ENCODE peak calls at places on chromosomes 16 and 17, in nine cellular contexts. S is adipocyte; T is CD8-positive, alpha-beta T cell; F is GM23248; G is neural progenitor cell; Q is ovary; A is HCT116; I is H7; O is mammary epithelial cell. N is an unnamed sample.

GRCh38 chr16:48879173-48879926 is 269.4 kb upstream of the N4BP1 start:
- DNase-seq in S (no peak), T (no peak), F (no peak), G (no peak), Q (no peak), A (no peak), I (no peak), O (no peak), N (no peak)

GRCh38 chr16:50195276-50195675 is 42.2 kb downstream of the TENT4B start:
- DNase-seq in S (peak; percentile 49), T (no peak), F (peak; percentile 68), G (no peak), Q (no peak), A (no peak), I (no peak), O (peak; percentile 65), N (no peak)

GRCh38 chr17:2580156-2580555 is 13.3 kb upstream of the PAFAH1B1 start:
- DNase-seq in S (no peak), T (no peak), F (no peak), G (peak; percentile 54), Q (no peak), A (no peak), I (no peak), O (no peak), N (no peak)

GRCh38 chr16:2195316-2196161 is 866 bp downstream of the CASKIN1 start:
- DNase-seq in S (peak; percentile 5), T (no peak), F (no peak), G (peak; percentile 43), Q (no peak), A (no peak), I (peak; percentile 90), O (no peak), N (no peak)

GRCh38 chr17:15510361-15510760 is 42.9 kb upstream of the CDRT4 start:
- DNase-seq in S (peak; percentile 56), T (no peak), F (peak; percentile 88), G (no peak), Q (no peak), A (peak; percentile 19), I (no peak), O (peak; percentile 50), N (no peak)

GRCh38 chr16:31484491-31485171 is 1.7 kb downstream of the SLC5A2 start:
- DNase-seq in S (no peak), T (no peak), F (no peak), G (peak; percentile 27), Q (peak; percentile 50), A (no peak), I (peak; percentile 82), O (peak; percentile 36), N (peak; percentile 93)

GRCh38 chr17:61325382-61326073 is 74.1 kb upstream of the TBX2 start:
- DNase-seq in S (peak; percentile 17), T (no peak), F (peak; percentile 91), G (no peak), Q (no peak), A (no peak), I (no peak), O (no peak), N (no peak)

GRCh38 chr16:84360170-84360569 is 8.2 kb upstream of the ATP2C2 start:
- DNase-seq in S (no peak), T (no peak), F (no peak), G (no peak), Q (no peak), A (no peak), I (no peak), O (peak; percentile 68), N (no peak)

GRCh38 chr17:75922963-75923874 is 17.6 kb downstream of the FBF1 start:
- DNase-seq in S (no peak), T (no peak), F (no peak), G (no peak), Q (peak; percentile 68), A (no peak), I (peak; percentile 33), O (no peak), N (no peak)

GRCh38 chr16:24452724-24453123 is 86.6 kb upstream of the RBBP6 start:
- DNase-seq in S (no peak), T (no peak), F (no peak), G (no peak), Q (no peak), A (no peak), I (no peak), O (no peak), N (no peak)

GRCh38 chr17:65920996-65921395 is 270.9 kb downstream of the CEP112 start:
- DNase-seq in S (no peak), T (no peak), F (no peak), G (no peak), Q (no peak), A (no peak), I (no peak), O (no peak), N (no peak)

GRCh38 chr17:49776864-49777263 is 11.6 kb upstream of the KAT7 start:
- DNase-seq in S (no peak), T (no peak), F (no peak), G (no peak), Q (no peak), A (no peak), I (no peak), O (no peak), N (no peak)

GRCh38 chr16:35255816-35256215 is 1796.4 kb downstream of the TP53TG3F start:
- DNase-seq in S (no peak), T (no peak), F (no peak), G (no peak), Q (no peak), A (no peak), I (no peak), O (no peak), N (no peak)

GRCh38 chr17:65265276-65265675 is 128.1 kb downstream of the RGS9 start:
- DNase-seq in S (no peak), T (no peak), F (no peak), G (no peak), Q (no peak), A (no peak), I (no peak), O (no peak), N (no peak)

GRCh38 chr17:59769891-59770290 is 62.4 kb downstream of the VMP1 start:
- DNase-seq in S (no peak), T (no peak), F (peak; percentile 62), G (no peak), Q (no peak), A (no peak), I (no peak), O (peak; percentile 70), N (no peak)

DNA sequence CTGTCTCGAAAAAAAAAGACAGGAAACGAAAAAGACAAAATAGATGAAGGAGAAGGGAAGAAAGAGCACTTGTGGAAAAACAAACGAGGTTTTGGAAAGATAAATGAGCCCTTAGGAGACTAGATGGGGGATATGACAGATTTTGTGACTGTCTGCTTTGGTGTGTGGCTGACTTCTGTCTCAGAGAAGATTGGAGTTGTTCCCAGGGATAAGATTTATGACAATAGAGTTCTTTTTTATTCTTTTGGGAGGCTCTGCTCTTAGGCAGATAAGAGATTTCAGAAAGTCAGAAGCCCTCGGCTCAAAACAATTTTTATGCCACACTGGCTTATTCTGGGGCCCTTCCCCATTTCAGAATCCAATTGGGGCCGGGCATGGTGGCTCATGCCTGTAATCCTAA is 73.8 kb upstream of the ATF7IP2 start:
- DNase-seq in S (no peak), T (no peak), F (no peak), G (no peak), Q (no peak), A (no peak), I (no peak), O (no peak), N (no peak)
- H3K4me3 ChIP-seq in S (no peak overlapping the region), T (no peak overlapping the region), F (no peak overlapping the region), G (no peak overlapping the region), Q (no peak overlapping the region), A (no peak overlapping the region), I (no peak overlapping the region), O (no peak overlapping the region), N (no peak overlapping the region)

DNA sequence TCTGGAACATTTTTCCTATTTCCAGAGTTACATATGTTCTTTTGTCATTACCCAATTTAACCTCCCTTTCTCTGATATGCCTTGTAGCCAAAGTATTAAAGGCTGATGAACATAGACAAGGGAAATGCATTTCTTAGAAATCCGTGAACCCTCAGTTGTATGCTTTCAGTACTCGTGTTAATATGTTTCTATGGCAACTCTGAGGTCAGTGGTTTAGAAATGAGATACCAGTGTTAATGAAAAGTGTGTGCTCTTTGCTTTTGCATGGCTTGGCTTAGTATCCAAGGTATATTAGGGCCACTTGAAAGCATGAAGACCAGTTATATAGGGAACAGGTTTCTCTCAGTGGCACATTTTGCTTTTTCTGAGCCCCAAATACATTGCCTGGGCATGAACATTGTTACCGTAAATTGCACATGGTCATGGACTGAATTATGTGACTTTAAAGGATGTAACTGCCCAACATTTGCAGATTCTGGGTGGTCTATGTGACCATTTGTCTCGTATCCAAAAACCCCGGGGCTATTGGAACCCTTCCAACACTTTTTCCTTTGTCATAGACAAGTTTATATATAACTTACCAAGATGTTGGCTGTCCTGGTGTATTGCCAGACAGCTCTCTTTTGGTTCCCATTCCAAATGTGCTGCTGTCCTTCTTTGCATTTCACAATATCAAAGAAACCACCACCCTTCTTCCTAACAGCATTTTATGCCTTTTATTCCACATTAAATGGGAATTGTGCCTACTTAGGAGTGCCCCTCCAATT is 17.5 kb downstream of the ABHD15 start:
- DNase-seq in S (peak; percentile 64), T (no peak), F (no peak), G (no peak), Q (no peak), A (no peak), I (no peak), O (no peak), N (no peak)
- H3K4me3 ChIP-seq in S (no peak overlapping the region), T (no peak overlapping the region), F (no peak overlapping the region), G (no peak overlapping the region), Q (no peak overlapping the region), A (no peak overlapping the region), I (no peak overlapping the region), O (no peak overlapping the region), N (no peak overlapping the region)

GRCh38 chr16:9136596-9136995 is 45.2 kb downstream of the HAPSTR1 start:
- DNase-seq in S (no peak), T (no peak), F (no peak), G (no peak), Q (peak; percentile 16), A (no peak), I (no peak), O (no peak), N (no peak)

GRCh38 chr16:9138021-9138680 is 46.7 kb downstream of the HAPSTR1 start:
- DNase-seq in S (no peak), T (no peak), F (no peak), G (no peak), Q (no peak), A (no peak), I (no peak), O (no peak), N (no peak)

GRCh38 chr16:9139965-9140364 is 48.5 kb downstream of the HAPSTR1 start:
- DNase-seq in S (peak; percentile 40), T (no peak), F (peak; percentile 56), G (peak; percentile 39), Q (no peak), A (peak; percentile 59), I (peak; percentile 60), O (peak; percentile 30), N (peak; percentile 50)

GRCh38 chr16:9141813-9142212 is 50.4 kb downstream of the HAPSTR1 start:
- DNase-seq in S (no peak), T (no peak), F (no peak), G (no peak), Q (no peak), A (no peak), I (no peak), O (no peak), N (no peak)

GRCh38 chr16:9138731-9139501 is 47.5 kb downstream of the HAPSTR1 start:
- DNase-seq in S (peak; percentile 84), T (peak; percentile 43), F (peak; percentile 80), G (peak; percentile 90), Q (peak; percentile 74), A (peak; percentile 37), I (peak; percentile 83), O (no peak), N (peak; percentile 52)
- H3K4me3 ChIP-seq in S (peak overlapping the region; percentile 61), T (no peak overlapping the region), F (peak overlapping the region; percentile 37), G (peak overlapping the region; percentile 14), Q (no peak overlapping the region), A (no peak overlapping the region), I (no peak overlapping the region), O (no peak overlapping the region), N (no peak overlapping the region)

GRCh38 chr16:46629331-46629843 is 8.2 kb upstream of the SHCBP1 start:
- DNase-seq in S (peak; percentile 86), T (no peak), F (peak; percentile 82), G (peak; percentile 41), Q (no peak), A (peak; percentile 59), I (peak; percentile 76), O (peak; percentile 50), N (peak; percentile 26)
- H3K4me3 ChIP-seq in S (peak overlapping the region; percentile 7), T (no peak overlapping the region), F (peak overlapping the region; percentile 58), G (no peak overlapping the region), Q (no peak overlapping the region), A (no peak overlapping the region), I (no peak overlapping the region), O (no peak overlapping the region), N (no peak overlapping the region)

N was measured in Caco-2.